ENCODE peak calls at places on chromosome 11, in five cellular contexts. X is endothelial cell of umbilical vein, W is IMR-90, Z is tibial nerve, C is ovary. N is an unnamed sample.

GRCh38 chr11:26551186-26551801 is 20.8 kb downstream of the MUC15 start:
- DNase-seq in X (no peak), W (peak; percentile 6), Z (no peak), C (no peak), N (no peak)

GRCh38 chr11:116895053-116895757 is 57.8 kb upstream of the APOA1 start:
- DNase-seq in X (peak; percentile 34), W (no peak), Z (peak; percentile 27), C (no peak), N (no peak)

GRCh38 chr11:95698939-95699562 is 90.5 kb downstream of the FAM76B start:
- DNase-seq in X (no peak), W (peak; percentile 39), Z (no peak), C (no peak), N (no peak)

GRCh38 chr11:102708654-102709053 is 3.1 kb upstream of the MMP27 start:
- DNase-seq in X (no peak), W (no peak), Z (no peak), C (no peak), N (no peak)

GRCh38 chr11:107999759-108000455 is 8.8 kb upstream of the CUL5 start:
- DNase-seq in X (peak; percentile 61), W (peak; percentile 28), Z (no peak), C (no peak), N (peak; percentile 39)

GRCh38 chr11:88327462-88328143 is 9.9 kb downstream of the CTSC start:
- DNase-seq in X (no peak), W (no peak), Z (no peak), C (no peak), N (no peak)

GRCh38 chr11:70270877-70271634 is 566 bp downstream of the PPFIA1 start:
- DNase-seq in X (peak; percentile 36), W (peak; percentile 65), Z (no peak), C (no peak), N (no peak)

GRCh38 chr11:71340076-71340606 is 87.8 kb upstream of the SHANK2 start:
- DNase-seq in X (no peak), W (no peak), Z (no peak), C (no peak), N (no peak)

GRCh38 chr11:128467610-128468041 is 119.7 kb downstream of the ETS1 start:
- DNase-seq in X (no peak), W (peak; percentile 100), Z (peak; percentile 46), C (no peak), N (peak; percentile 62)

GRCh38 chr11:62921201-62921572 is at the start of gene CHRM1:
- DNase-seq in X (no peak), W (no peak), Z (no peak), C (no peak), N (no peak)

GRCh38 chr11:61091373-61092279 is 10.7 kb upstream of the CD5 start:
- DNase-seq in X (no peak), W (peak; percentile 12), Z (no peak), C (no peak), N (no peak)

GRCh38 chr11:111303476-111303875 is 5.1 kb downstream of the POU2AF3 start:
- DNase-seq in X (no peak), W (no peak), Z (no peak), C (no peak), N (no peak)

GRCh38 chr11:103051158-103051801 is 40.7 kb downstream of the DCUN1D5 start:
- DNase-seq in X (no peak), W (no peak), Z (no peak), C (no peak), N (no peak)

GRCh38 chr11:116643521-116643920 is 129.3 kb downstream of the BUD13 start:
- DNase-seq in X (no peak), W (no peak), Z (no peak), C (no peak), N (no peak)

GRCh38 chr11:96055706-96056387 is 131.9 kb upstream of the MTMR2 start:
- DNase-seq in X (no peak), W (peak; percentile 62), Z (no peak), C (no peak), N (no peak)

GRCh38 chr11:69483170-69483569 is 1.7 kb downstream of the LINC01488 start:
- DNase-seq in X (no peak), W (no peak), Z (no peak), C (no peak), N (no peak)

GRCh38 chr11:19953342-19953741 is 206.9 kb downstream of the DBX1 start:
- DNase-seq in X (peak; percentile 56), W (peak; percentile 81), Z (no peak), C (no peak), N (peak; percentile 33)

GRCh38 chr11:109018639-109019038 is 353.8 kb downstream of the DDX10 start:
- DNase-seq in X (no peak), W (no peak), Z (no peak), C (no peak), N (no peak)

GRCh38 chr11:34068098-34068497 is 16.6 kb downstream of the CAPRIN1 start:
- DNase-seq in X (peak; percentile 93), W (peak; percentile 64), Z (no peak), C (no peak), N (no peak)
- TF ChIP-seq POLR2A in X (no peak), W (no peak), Z (no peak), C (no peak), N (no peak)

DNA sequence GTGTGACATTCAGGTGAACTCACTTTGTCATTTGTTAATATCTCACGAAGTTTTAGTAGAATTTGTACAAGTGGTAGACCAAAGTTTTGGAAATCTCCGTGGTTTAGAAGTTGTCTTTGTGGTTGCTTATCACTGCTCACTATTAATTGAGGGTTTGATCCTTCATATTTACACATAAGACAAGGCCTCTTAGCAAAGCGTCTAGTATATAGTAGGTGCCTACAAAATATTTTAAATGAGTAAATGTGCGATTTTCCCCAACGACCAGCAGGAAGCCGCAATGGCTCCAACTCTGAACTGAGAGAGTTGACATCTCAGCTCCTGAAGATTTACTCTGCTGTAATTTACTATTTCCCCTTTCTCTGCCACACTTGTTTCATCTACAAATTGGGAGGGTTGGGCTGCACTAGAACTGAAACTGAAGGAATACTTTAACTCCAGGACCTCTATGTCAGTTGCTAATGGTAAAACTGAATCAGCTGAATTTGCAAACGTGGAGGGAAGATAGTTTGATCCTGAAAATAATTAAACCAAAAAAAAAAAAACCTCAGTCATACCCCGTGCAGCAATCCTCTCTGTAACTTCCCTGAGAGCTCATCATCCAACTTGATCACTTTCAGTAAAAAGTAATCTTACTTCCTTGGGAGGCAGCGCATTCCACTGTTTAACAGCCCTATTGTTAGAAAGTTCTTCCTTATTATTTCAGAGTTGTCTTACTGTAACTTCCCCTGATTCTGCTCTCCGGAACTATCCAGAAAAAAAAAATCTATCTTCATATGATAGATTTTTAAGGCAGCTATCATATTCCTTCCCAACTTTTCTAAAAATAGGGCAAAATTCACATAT is 1.3 kb upstream of the SBF2 start:
- DNase-seq in X (peak; percentile 39), W (no peak), Z (no peak), C (no peak), N (no peak)
- TF ChIP-seq POLR2A in X (no peak), W (no peak), Z (no peak), C (no peak), N (no peak)

DNA sequence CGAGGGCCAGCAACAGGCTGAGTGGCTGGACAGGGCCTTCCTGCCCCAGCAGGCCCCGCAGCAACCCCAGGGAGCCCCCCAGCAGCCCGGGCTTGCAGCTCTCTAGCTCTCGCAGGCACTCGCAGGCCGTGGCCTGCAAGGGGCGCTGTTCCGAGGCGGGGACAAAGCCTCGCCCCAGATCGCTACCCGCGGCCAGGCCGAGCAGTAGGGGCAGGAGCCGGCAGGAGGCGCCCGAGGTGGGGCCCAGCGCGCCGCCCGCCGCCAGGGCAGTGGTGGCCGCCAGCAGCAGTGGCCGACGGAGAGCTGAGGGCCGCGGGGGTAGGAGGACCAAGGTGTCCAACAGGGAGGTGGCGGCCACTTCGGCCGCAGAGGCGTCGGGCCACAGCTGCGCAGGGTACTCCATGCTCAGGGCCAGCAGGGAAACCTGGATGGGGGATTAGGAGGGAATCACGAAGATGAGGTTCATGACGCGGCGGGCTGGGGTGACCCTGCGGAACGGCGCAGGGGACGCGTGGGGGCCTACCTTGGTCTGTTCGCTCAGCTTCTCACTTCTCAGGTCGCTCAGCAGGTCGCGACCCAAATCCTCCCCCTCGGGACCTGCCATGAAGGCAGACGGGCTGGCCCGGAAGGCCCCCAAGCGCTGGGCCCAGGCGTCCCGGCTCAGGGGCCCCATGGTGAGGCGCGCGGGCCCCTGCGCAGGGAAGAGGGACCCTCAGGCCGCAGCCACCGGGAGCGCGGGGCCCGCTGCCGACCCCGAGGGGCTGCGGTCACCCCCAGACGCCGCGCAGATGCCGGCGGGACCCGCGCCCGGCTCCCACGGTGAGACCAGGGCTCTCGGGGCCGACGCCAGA is 632 bp downstream of the AP5B1 start:
- DNase-seq in X (peak; percentile 85), W (peak; percentile 67), Z (peak; percentile 44), C (peak; percentile 47), N (peak; percentile 96)
- TF ChIP-seq POLR2A in X (no peak), W (no peak), Z (peak; percentile 13), C (no peak), N (peak; percentile 64)

GRCh38 chr11:81496566-81496965 is 1237.1 kb downstream of the FAM181B start:
- DNase-seq in X (no peak), W (no peak), Z (no peak), C (no peak), N (no peak)
- TF ChIP-seq POLR2A in X (no peak), W (no peak), Z (no peak), C (no peak), N (no peak)

GRCh38 chr11:93741094-93741881 is at the start of the genes C11orf54 and TAF1D:
- DNase-seq in X (peak; percentile 98), W (peak; percentile 97), Z (peak; percentile 93), C (peak; percentile 98), N (peak; percentile 51)
- TF ChIP-seq POLR2A in X (peak; percentile 99), W (peak; percentile 99), Z (peak; percentile 85), C (peak; percentile 72), N (peak; percentile 85)

DNA sequence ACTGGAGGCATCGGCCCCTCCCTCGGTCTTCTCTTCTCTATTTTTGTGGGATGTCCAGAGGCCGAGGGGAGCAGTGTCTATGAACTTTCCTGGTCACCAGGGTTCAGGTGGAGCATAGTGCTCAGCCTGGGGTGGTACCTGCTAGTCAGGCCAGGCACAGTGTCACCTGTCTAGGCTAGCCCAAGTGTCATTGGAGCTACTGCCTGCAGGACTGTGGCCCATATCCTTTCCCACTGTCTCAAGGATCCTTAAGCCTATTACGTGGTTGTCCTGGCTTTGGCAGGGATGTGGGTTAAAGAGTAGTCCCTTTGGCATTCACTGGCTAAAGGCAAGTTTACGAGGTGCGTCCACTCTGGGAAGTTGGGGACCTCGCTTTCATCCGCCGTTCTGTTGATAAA is 9.3 kb downstream of the RBM14 start:
- DNase-seq in X (no peak), W (no peak), Z (no peak), C (no peak), N (no peak)
- TF ChIP-seq POLR2A in X (no peak), W (no peak), Z (no peak), C (no peak), N (no peak)

GRCh38 chr11:16605971-16606783 is 132.3 kb upstream of the C11orf58 start:
- DNase-seq in X (peak; percentile 91), W (peak; percentile 96), Z (peak; percentile 91), C (peak; percentile 76), N (peak; percentile 83)
- TF ChIP-seq POLR2A in X (no peak), W (peak; percentile 23), Z (peak; percentile 78), C (no peak), N (no peak)